ENCODE peak calls at places on chromosomes 11 and 22, in seven cellular contexts. One of them, this sample, is unnamed.

GRCh38 chr22:42959472-42960145 is 55.3 kb downstream of the PACSIN2 start:
- DNase-seq in A549: peak
- DNase-seq in EL: peak
- DNase-seq in HEK293T: peak
- DNase-seq in stimulated activated CD4-positive, alpha-beta T cell treated with anti-CD3 and anti-CD28 coated beads, TNF-alpha, amount 100 ng/mL, for 4 hours: no peak
- DNase-seq in HCT116: no peak
- DNase-seq in CD8-positive, alpha-beta memory T cell: no peak
- DNase-seq in this sample: peak

GRCh38 chr11:19673924-19674390 is 38.7 kb upstream of the NAV2 start:
- DNase-seq in EL: no peak
- DNase-seq in A549: no peak
- DNase-seq in CD8-positive, alpha-beta memory T cell: no peak
- DNase-seq in stimulated activated CD4-positive, alpha-beta T cell treated with anti-CD3 and anti-CD28 coated beads, TNF-alpha, amount 100 ng/mL, for 4 hours: no peak
- DNase-seq in HCT116: no peak
- DNase-seq in HEK293T: peak
- DNase-seq in this sample: no peak

GRCh38 chr11:71937826-71938225 is 9.0 kb downstream of the RNF121 start:
- DNase-seq in HCT116: no peak
- DNase-seq in HEK293T: no peak
- DNase-seq in A549: no peak
- DNase-seq in CD8-positive, alpha-beta memory T cell: no peak
- DNase-seq in stimulated activated CD4-positive, alpha-beta T cell treated with anti-CD3 and anti-CD28 coated beads, TNF-alpha, amount 100 ng/mL, for 4 hours: no peak
- DNase-seq in EL: no peak
- DNase-seq in this sample: no peak

GRCh38 chr22:25777870-25778269 is 35.9 kb downstream of the MYO18B start:
- DNase-seq in EL: peak
- DNase-seq in stimulated activated CD4-positive, alpha-beta T cell treated with anti-CD3 and anti-CD28 coated beads, TNF-alpha, amount 100 ng/mL, for 4 hours: no peak
- DNase-seq in HEK293T: peak
- DNase-seq in CD8-positive, alpha-beta memory T cell: no peak
- DNase-seq in HCT116: peak
- DNase-seq in A549: peak
- DNase-seq in this sample: peak

GRCh38 chr11:120017582-120017981 is 120.3 kb downstream of the TRIM29 start:
- DNase-seq in EL: no peak
- DNase-seq in HEK293T: no peak
- DNase-seq in HCT116: no peak
- DNase-seq in A549: no peak
- DNase-seq in stimulated activated CD4-positive, alpha-beta T cell treated with anti-CD3 and anti-CD28 coated beads, TNF-alpha, amount 100 ng/mL, for 4 hours: no peak
- DNase-seq in CD8-positive, alpha-beta memory T cell: no peak
- DNase-seq in this sample: no peak

GRCh38 chr11:8672346-8672745 is 10.1 kb downstream of the TRIM66 start:
- DNase-seq in CD8-positive, alpha-beta memory T cell: no peak
- DNase-seq in stimulated activated CD4-positive, alpha-beta T cell treated with anti-CD3 and anti-CD28 coated beads, TNF-alpha, amount 100 ng/mL, for 4 hours: no peak
- DNase-seq in HCT116: no peak
- DNase-seq in EL: no peak
- DNase-seq in A549: no peak
- DNase-seq in HEK293T: no peak
- DNase-seq in this sample: no peak

GRCh38 chr11:122202951-122203456 is 87.0 kb upstream of the BLID start:
- DNase-seq in HCT116: peak
- DNase-seq in HEK293T: peak
- DNase-seq in CD8-positive, alpha-beta memory T cell: no peak
- DNase-seq in A549: peak
- DNase-seq in EL: peak
- DNase-seq in stimulated activated CD4-positive, alpha-beta T cell treated with anti-CD3 and anti-CD28 coated beads, TNF-alpha, amount 100 ng/mL, for 4 hours: no peak
- DNase-seq in this sample: peak

GRCh38 chr11:75557649-75558494 is 4.2 kb upstream of the SERPINH1 start:
- DNase-seq in HCT116: no peak
- DNase-seq in EL: peak
- DNase-seq in HEK293T: no peak
- DNase-seq in stimulated activated CD4-positive, alpha-beta T cell treated with anti-CD3 and anti-CD28 coated beads, TNF-alpha, amount 100 ng/mL, for 4 hours: no peak
- DNase-seq in CD8-positive, alpha-beta memory T cell: no peak
- DNase-seq in A549: no peak
- DNase-seq in this sample: peak

GRCh38 chr11:41499429-41499828 is 40.0 kb upstream of the LRRC4C start:
- DNase-seq in A549: no peak
- DNase-seq in HEK293T: no peak
- DNase-seq in stimulated activated CD4-positive, alpha-beta T cell treated with anti-CD3 and anti-CD28 coated beads, TNF-alpha, amount 100 ng/mL, for 4 hours: no peak
- DNase-seq in EL: no peak
- DNase-seq in CD8-positive, alpha-beta memory T cell: no peak
- DNase-seq in HCT116: no peak
- DNase-seq in this sample: no peak

GRCh38 chr11:62593434-62594044 is 2.2 kb upstream of the TUT1 start:
- DNase-seq in A549: peak
- DNase-seq in EL: peak
- DNase-seq in stimulated activated CD4-positive, alpha-beta T cell treated with anti-CD3 and anti-CD28 coated beads, TNF-alpha, amount 100 ng/mL, for 4 hours: peak
- DNase-seq in CD8-positive, alpha-beta memory T cell: peak
- DNase-seq in HCT116: no peak
- DNase-seq in HEK293T: peak
- DNase-seq in this sample: peak

GRCh38 chr11:76919887-76920746 is 59.4 kb downstream of the ACER3 start:
- DNase-seq in EL: peak
- DNase-seq in HCT116: peak
- DNase-seq in HEK293T: peak
- DNase-seq in stimulated activated CD4-positive, alpha-beta T cell treated with anti-CD3 and anti-CD28 coated beads, TNF-alpha, amount 100 ng/mL, for 4 hours: peak
- DNase-seq in CD8-positive, alpha-beta memory T cell: peak
- DNase-seq in A549: peak
- DNase-seq in this sample: peak

GRCh38 chr11:111335596-111335995 is 37.2 kb downstream of the POU2AF3 start:
- DNase-seq in HEK293T: no peak
- DNase-seq in CD8-positive, alpha-beta memory T cell: no peak
- DNase-seq in HCT116: no peak
- DNase-seq in stimulated activated CD4-positive, alpha-beta T cell treated with anti-CD3 and anti-CD28 coated beads, TNF-alpha, amount 100 ng/mL, for 4 hours: no peak
- DNase-seq in EL: no peak
- DNase-seq in A549: no peak
- DNase-seq in this sample: no peak

GRCh38 chr11:43547900-43548381 is 132.6 kb upstream of the HSD17B12 start:
- DNase-seq in HCT116: no peak
- DNase-seq in CD8-positive, alpha-beta memory T cell: no peak
- DNase-seq in HEK293T: peak
- DNase-seq in EL: no peak
- DNase-seq in A549: no peak
- DNase-seq in stimulated activated CD4-positive, alpha-beta T cell treated with anti-CD3 and anti-CD28 coated beads, TNF-alpha, amount 100 ng/mL, for 4 hours: peak
- DNase-seq in this sample: peak

GRCh38 chr22:41915035-41915782 is at the start of gene SHISA8:
- DNase-seq in HCT116: no peak
- DNase-seq in A549: no peak
- DNase-seq in EL: peak
- DNase-seq in CD8-positive, alpha-beta memory T cell: peak
- DNase-seq in HEK293T: peak
- DNase-seq in stimulated activated CD4-positive, alpha-beta T cell treated with anti-CD3 and anti-CD28 coated beads, TNF-alpha, amount 100 ng/mL, for 4 hours: peak
- DNase-seq in this sample: peak

GRCh38 chr11:99069831-99070444 is 49.2 kb downstream of the CNTN5 start:
- DNase-seq in EL: peak
- DNase-seq in CD8-positive, alpha-beta memory T cell: no peak
- DNase-seq in A549: no peak
- DNase-seq in HCT116: no peak
- DNase-seq in HEK293T: no peak
- DNase-seq in stimulated activated CD4-positive, alpha-beta T cell treated with anti-CD3 and anti-CD28 coated beads, TNF-alpha, amount 100 ng/mL, for 4 hours: no peak
- DNase-seq in this sample: no peak

GRCh38 chr11:12543596-12544415 is 130.4 kb upstream of the TEAD1 start:
- DNase-seq in CD8-positive, alpha-beta memory T cell: no peak
- DNase-seq in HEK293T: no peak
- DNase-seq in A549: no peak
- DNase-seq in HCT116: no peak
- DNase-seq in EL: peak
- DNase-seq in stimulated activated CD4-positive, alpha-beta T cell treated with anti-CD3 and anti-CD28 coated beads, TNF-alpha, amount 100 ng/mL, for 4 hours: no peak
- DNase-seq in this sample: no peak

GRCh38 chr11:110903830-110904229 is 191.6 kb upstream of the ARHGAP20 start:
- DNase-seq in HCT116: no peak
- DNase-seq in HEK293T: peak
- DNase-seq in A549: no peak
- DNase-seq in stimulated activated CD4-positive, alpha-beta T cell treated with anti-CD3 and anti-CD28 coated beads, TNF-alpha, amount 100 ng/mL, for 4 hours: no peak
- DNase-seq in CD8-positive, alpha-beta memory T cell: no peak
- DNase-seq in EL: peak
- DNase-seq in this sample: no peak

GRCh38 chr11:92216789-92217188 is 7.8 kb upstream of the FAT3 start:
- DNase-seq in CD8-positive, alpha-beta memory T cell: no peak
- DNase-seq in EL: peak
- DNase-seq in A549: no peak
- DNase-seq in stimulated activated CD4-positive, alpha-beta T cell treated with anti-CD3 and anti-CD28 coated beads, TNF-alpha, amount 100 ng/mL, for 4 hours: no peak
- DNase-seq in HCT116: no peak
- DNase-seq in HEK293T: no peak
- DNase-seq in this sample: no peak

GRCh38 chr11:117905524-117905923 is 23.7 kb downstream of the TMPRSS13 start:
- DNase-seq in CD8-positive, alpha-beta memory T cell: no peak
- DNase-seq in HCT116: no peak
- DNase-seq in EL: no peak
- DNase-seq in HEK293T: no peak
- DNase-seq in stimulated activated CD4-positive, alpha-beta T cell treated with anti-CD3 and anti-CD28 coated beads, TNF-alpha, amount 100 ng/mL, for 4 hours: no peak
- DNase-seq in A549: no peak
- DNase-seq in this sample: no peak

GRCh38 chr11:56889986-56890385 is 98.7 kb upstream of the OR5AK2 start:
- DNase-seq in CD8-positive, alpha-beta memory T cell: no peak
- DNase-seq in HEK293T: no peak
- DNase-seq in EL: no peak
- DNase-seq in stimulated activated CD4-positive, alpha-beta T cell treated with anti-CD3 and anti-CD28 coated beads, TNF-alpha, amount 100 ng/mL, for 4 hours: no peak
- DNase-seq in HCT116: no peak
- DNase-seq in A549: no peak
- DNase-seq in this sample: no peak

GRCh38 chr11:117606211-117606610 is 190.8 kb downstream of the DSCAML1 start:
- DNase-seq in CD8-positive, alpha-beta memory T cell: no peak
- DNase-seq in stimulated activated CD4-positive, alpha-beta T cell treated with anti-CD3 and anti-CD28 coated beads, TNF-alpha, amount 100 ng/mL, for 4 hours: no peak
- DNase-seq in HCT116: no peak
- DNase-seq in EL: no peak
- DNase-seq in HEK293T: no peak
- DNase-seq in A549: no peak
- DNase-seq in this sample: no peak

GRCh38 chr11:65135633-65136145 is 1.4 kb upstream of the SYVN1 start:
- DNase-seq in A549: no peak
- DNase-seq in HEK293T: no peak
- DNase-seq in CD8-positive, alpha-beta memory T cell: no peak
- DNase-seq in HCT116: no peak
- DNase-seq in stimulated activated CD4-positive, alpha-beta T cell treated with anti-CD3 and anti-CD28 coated beads, TNF-alpha, amount 100 ng/mL, for 4 hours: no peak
- DNase-seq in EL: no peak
- DNase-seq in this sample: no peak

GRCh38 chr22:19554834-19555404 is 30.7 kb upstream of the CLDN5 start:
- DNase-seq in A549: peak
- DNase-seq in EL: peak
- DNase-seq in CD8-positive, alpha-beta memory T cell: no peak
- DNase-seq in stimulated activated CD4-positive, alpha-beta T cell treated with anti-CD3 and anti-CD28 coated beads, TNF-alpha, amount 100 ng/mL, for 4 hours: no peak
- DNase-seq in HCT116: peak
- DNase-seq in HEK293T: no peak
- DNase-seq in this sample: peak